ENCODE peak calls at places on chromosomes 1 and 21, in ten cellular contexts. One of them, this sample, is unnamed.

GRCh38 chr1:194362327-194362726 is 1175.9 kb upstream of the B3GALT2 start:
- DNase-seq in progenitor cell of endocrine pancreas: no peak
- DNase-seq in fibroblast of the aortic adventitia: no peak
- DNase-seq in psoas muscle: no peak
- DNase-seq in neural crest cell: no peak
- DNase-seq in coronary artery: no peak
- DNase-seq in WTC11: no peak
- DNase-seq in omental fat pad: no peak
- DNase-seq in pancreas: no peak
- DNase-seq in astrocyte of the spinal cord: no peak
- DNase-seq in this sample: no peak

GRCh38 chr1:15674760-15675159 is 9.4 kb upstream of the PLEKHM2 start:
- DNase-seq in pancreas: no peak
- DNase-seq in astrocyte of the spinal cord: no peak
- DNase-seq in psoas muscle: no peak
- DNase-seq in progenitor cell of endocrine pancreas: no peak
- DNase-seq in coronary artery: no peak
- DNase-seq in neural crest cell: no peak
- DNase-seq in omental fat pad: no peak
- DNase-seq in WTC11: no peak
- DNase-seq in fibroblast of the aortic adventitia: no peak
- DNase-seq in this sample: no peak

GRCh38 chr1:53413175-53414001 is 45.8 kb upstream of the DMRTB1 start:
- DNase-seq in pancreas: no peak
- DNase-seq in WTC11: no peak
- DNase-seq in progenitor cell of endocrine pancreas: no peak
- DNase-seq in neural crest cell: no peak
- DNase-seq in coronary artery: no peak
- DNase-seq in omental fat pad: no peak
- DNase-seq in astrocyte of the spinal cord: peak
- DNase-seq in psoas muscle: no peak
- DNase-seq in fibroblast of the aortic adventitia: peak
- DNase-seq in this sample: peak

GRCh38 chr1:199550384-199551067 is 477.0 kb upstream of the NR5A2 start:
- DNase-seq in omental fat pad: no peak
- DNase-seq in fibroblast of the aortic adventitia: peak
- DNase-seq in progenitor cell of endocrine pancreas: no peak
- DNase-seq in WTC11: no peak
- DNase-seq in neural crest cell: no peak
- DNase-seq in psoas muscle: no peak
- DNase-seq in astrocyte of the spinal cord: peak
- DNase-seq in coronary artery: no peak
- DNase-seq in pancreas: no peak
- DNase-seq in this sample: no peak

GRCh38 chr1:156914440-156914856 is 6.0 kb upstream of the LRRC71 start:
- DNase-seq in fibroblast of the aortic adventitia: no peak
- DNase-seq in coronary artery: no peak
- DNase-seq in WTC11: no peak
- DNase-seq in pancreas: no peak
- DNase-seq in omental fat pad: no peak
- DNase-seq in progenitor cell of endocrine pancreas: no peak
- DNase-seq in astrocyte of the spinal cord: peak
- DNase-seq in psoas muscle: peak
- DNase-seq in neural crest cell: no peak
- DNase-seq in this sample: no peak

GRCh38 chr1:7540816-7541215 is 230.3 kb upstream of the VAMP3 start:
- DNase-seq in omental fat pad: no peak
- DNase-seq in psoas muscle: peak
- DNase-seq in WTC11: no peak
- DNase-seq in astrocyte of the spinal cord: no peak
- DNase-seq in coronary artery: no peak
- DNase-seq in neural crest cell: no peak
- DNase-seq in pancreas: no peak
- DNase-seq in progenitor cell of endocrine pancreas: no peak
- DNase-seq in fibroblast of the aortic adventitia: no peak
- DNase-seq in this sample: no peak

GRCh38 chr1:153798468-153798780 is 23.2 kb downstream of the SLC27A3 start:
- DNase-seq in neural crest cell: no peak
- DNase-seq in progenitor cell of endocrine pancreas: no peak
- DNase-seq in coronary artery: no peak
- DNase-seq in WTC11: no peak
- DNase-seq in fibroblast of the aortic adventitia: no peak
- DNase-seq in pancreas: no peak
- DNase-seq in astrocyte of the spinal cord: no peak
- DNase-seq in psoas muscle: peak
- DNase-seq in omental fat pad: no peak
- DNase-seq in this sample: no peak

GRCh38 chr1:20074725-20075171 is 4.8 kb downstream of the PLA2G5 start:
- DNase-seq in progenitor cell of endocrine pancreas: no peak
- DNase-seq in WTC11: no peak
- DNase-seq in neural crest cell: no peak
- DNase-seq in omental fat pad: no peak
- DNase-seq in coronary artery: peak
- DNase-seq in astrocyte of the spinal cord: no peak
- DNase-seq in fibroblast of the aortic adventitia: peak
- DNase-seq in psoas muscle: no peak
- DNase-seq in pancreas: no peak
- DNase-seq in this sample: no peak

GRCh38 chr21:34939673-34940321 is 109.3 kb downstream of the RUNX1 start:
- DNase-seq in astrocyte of the spinal cord: no peak
- DNase-seq in WTC11: no peak
- DNase-seq in coronary artery: no peak
- DNase-seq in omental fat pad: no peak
- DNase-seq in progenitor cell of endocrine pancreas: no peak
- DNase-seq in pancreas: no peak
- DNase-seq in psoas muscle: no peak
- DNase-seq in fibroblast of the aortic adventitia: no peak
- DNase-seq in neural crest cell: no peak
- DNase-seq in this sample: no peak

GRCh38 chr1:170321113-170321512 is 175.4 kb downstream of the NTMT2 start:
- DNase-seq in omental fat pad: no peak
- DNase-seq in WTC11: no peak
- DNase-seq in progenitor cell of endocrine pancreas: no peak
- DNase-seq in astrocyte of the spinal cord: peak
- DNase-seq in coronary artery: no peak
- DNase-seq in fibroblast of the aortic adventitia: no peak
- DNase-seq in neural crest cell: no peak
- DNase-seq in psoas muscle: no peak
- DNase-seq in pancreas: no peak
- DNase-seq in this sample: no peak

DNA sequence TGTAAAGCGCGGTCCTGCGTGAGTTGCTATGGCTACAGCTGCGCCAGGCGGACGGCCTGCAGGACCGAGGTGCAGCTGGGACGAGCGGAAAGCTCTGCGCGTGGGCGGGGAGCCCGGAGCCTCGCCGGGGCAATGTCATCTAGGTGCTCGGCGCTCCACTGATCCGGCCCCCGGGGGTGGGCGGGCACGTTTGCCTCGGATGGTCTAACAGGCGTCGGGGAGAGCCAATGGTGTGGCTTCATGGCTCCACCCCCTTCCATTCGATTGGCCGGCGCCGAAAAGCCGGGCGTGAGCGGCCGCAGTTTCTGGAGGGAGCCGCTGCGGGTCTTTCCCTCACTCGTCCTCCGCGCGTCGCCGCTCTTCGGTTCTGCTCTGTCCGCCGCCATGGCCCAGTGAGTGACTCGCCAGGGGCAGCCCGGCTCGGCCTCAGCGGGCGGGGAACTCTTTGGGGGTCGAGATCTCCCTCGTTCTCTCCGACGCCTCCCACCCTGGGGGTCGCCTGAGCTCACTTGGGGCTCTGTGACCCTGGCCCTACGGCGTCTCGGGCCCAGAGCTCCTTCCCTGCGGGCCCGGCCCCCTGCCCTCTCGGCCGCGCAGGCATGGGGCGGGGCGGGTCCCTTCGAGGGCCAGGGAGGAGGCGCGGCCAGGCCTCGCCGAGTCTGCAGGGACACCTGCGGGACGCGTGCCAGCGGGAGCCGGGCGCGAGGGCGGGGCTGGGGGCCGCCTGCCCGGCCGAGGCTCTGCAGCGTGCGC is at the start of gene PGD:
- DNase-seq in progenitor cell of endocrine pancreas: peak
- DNase-seq in pancreas: peak
- DNase-seq in fibroblast of the aortic adventitia: peak
- DNase-seq in coronary artery: peak
- DNase-seq in neural crest cell: peak
- DNase-seq in omental fat pad: peak
- DNase-seq in WTC11: peak
- DNase-seq in astrocyte of the spinal cord: peak
- DNase-seq in psoas muscle: peak
- DNase-seq in this sample: peak
- TF ChIP-seq CTCF in progenitor cell of endocrine pancreas: no peak
- TF ChIP-seq CTCF in pancreas: no peak
- TF ChIP-seq CTCF in fibroblast of the aortic adventitia: peak
- TF ChIP-seq CTCF in coronary artery: no peak
- TF ChIP-seq CTCF in neural crest cell: no peak
- TF ChIP-seq CTCF in omental fat pad: no peak
- TF ChIP-seq CTCF in WTC11: no peak
- TF ChIP-seq CTCF in astrocyte of the spinal cord: no peak
- TF ChIP-seq CTCF in psoas muscle: no peak
- TF ChIP-seq CTCF in this sample: peak

GRCh38 chr1:44827197-44828002 is 15.7 kb downstream of the PTCH2 start:
- DNase-seq in neural crest cell: no peak
- DNase-seq in psoas muscle: peak
- DNase-seq in pancreas: peak
- DNase-seq in fibroblast of the aortic adventitia: no peak
- DNase-seq in progenitor cell of endocrine pancreas: no peak
- DNase-seq in astrocyte of the spinal cord: no peak
- DNase-seq in WTC11: peak
- DNase-seq in coronary artery: no peak
- DNase-seq in omental fat pad: no peak
- DNase-seq in this sample: no peak
- TF ChIP-seq CTCF in neural crest cell: no peak
- TF ChIP-seq CTCF in psoas muscle: no peak
- TF ChIP-seq CTCF in pancreas: no peak
- TF ChIP-seq CTCF in fibroblast of the aortic adventitia: no peak
- TF ChIP-seq CTCF in progenitor cell of endocrine pancreas: peak
- TF ChIP-seq CTCF in astrocyte of the spinal cord: no peak
- TF ChIP-seq CTCF in WTC11: peak
- TF ChIP-seq CTCF in coronary artery: no peak
- TF ChIP-seq CTCF in omental fat pad: no peak
- TF ChIP-seq CTCF in this sample: no peak

GRCh38 chr1:197692965-197693364 is 82.3 kb downstream of the DENND1B start:
- DNase-seq in fibroblast of the aortic adventitia: peak
- DNase-seq in pancreas: no peak
- DNase-seq in WTC11: no peak
- DNase-seq in astrocyte of the spinal cord: peak
- DNase-seq in coronary artery: no peak
- DNase-seq in neural crest cell: no peak
- DNase-seq in progenitor cell of endocrine pancreas: no peak
- DNase-seq in omental fat pad: no peak
- DNase-seq in psoas muscle: no peak
- DNase-seq in this sample: peak
- TF ChIP-seq CTCF in fibroblast of the aortic adventitia: peak
- TF ChIP-seq CTCF in pancreas: no peak
- TF ChIP-seq CTCF in WTC11: no peak
- TF ChIP-seq CTCF in astrocyte of the spinal cord: peak
- TF ChIP-seq CTCF in coronary artery: no peak
- TF ChIP-seq CTCF in neural crest cell: no peak
- TF ChIP-seq CTCF in progenitor cell of endocrine pancreas: peak
- TF ChIP-seq CTCF in omental fat pad: no peak
- TF ChIP-seq CTCF in psoas muscle: peak
- TF ChIP-seq CTCF in this sample: peak

GRCh38 chr1:201982923-201983805 is 716 bp downstream of the RNPEP start:
- DNase-seq in neural crest cell: peak
- DNase-seq in fibroblast of the aortic adventitia: peak
- DNase-seq in omental fat pad: peak
- DNase-seq in pancreas: peak
- DNase-seq in astrocyte of the spinal cord: peak
- DNase-seq in coronary artery: peak
- DNase-seq in WTC11: peak
- DNase-seq in psoas muscle: peak
- DNase-seq in progenitor cell of endocrine pancreas: peak
- DNase-seq in this sample: peak
- TF ChIP-seq CTCF in neural crest cell: peak
- TF ChIP-seq CTCF in fibroblast of the aortic adventitia: peak
- TF ChIP-seq CTCF in omental fat pad: no peak
- TF ChIP-seq CTCF in pancreas: no peak
- TF ChIP-seq CTCF in astrocyte of the spinal cord: no peak
- TF ChIP-seq CTCF in coronary artery: no peak
- TF ChIP-seq CTCF in WTC11: no peak
- TF ChIP-seq CTCF in psoas muscle: no peak
- TF ChIP-seq CTCF in progenitor cell of endocrine pancreas: no peak
- TF ChIP-seq CTCF in this sample: peak